ENCODE peak calls at places on chromosomes 3 and 15, in four cellular contexts. C is psoas muscle, F is cardiac fibroblast, V is pancreas. J is an unnamed sample.

GRCh38 chr3:119170821-119171220 is 2.6 kb upstream of the UPK1B start:
- DNase-seq in C (no peak), F (no peak), V (no peak), J (no peak)

GRCh38 chr3:37466660-37467359 is 292.4 kb upstream of the LRRFIP2 start:
- DNase-seq in F (no peak), V (no peak), C (no peak), J (no peak)

GRCh38 chr3:50572801-50573371 is 3.6 kb downstream of the HEMK1 start:
- DNase-seq in C (no peak), V (no peak), F (no peak), J (no peak)

GRCh38 chr3:163914567-163914966 is 1163.7 kb downstream of the SI start:
- DNase-seq in C (no peak), F (no peak), V (no peak), J (no peak)

GRCh38 chr3:145145461-145145860 is 1015.5 kb downstream of the PLOD2 start:
- DNase-seq in V (no peak), F (no peak), C (no peak), J (no peak)

GRCh38 chr15:35090104-35090807 is 5.2 kb upstream of the NANOGP8 start:
- DNase-seq in C (no peak), F (no peak), V (no peak), J (no peak)

GRCh38 chr3:155869664-155870063 is 786 bp upstream of the GMPS start:
- DNase-seq in F (no peak), V (no peak), C (no peak), J (no peak)

GRCh38 chr3:81444817-81445460 is 316.5 kb downstream of the GBE1 start:
- DNase-seq in C (no peak), F (no peak), V (no peak), J (no peak)

GRCh38 chr15:70469651-70470555 is 293.5 kb downstream of the UACA start:
- DNase-seq in C (no peak), F (no peak), V (no peak), J (no peak)

GRCh38 chr3:118986734-118987133 is 47.9 kb downstream of the IGSF11 start:
- DNase-seq in C (no peak), V (no peak), F (no peak), J (no peak)

GRCh38 chr3:193149998-193150397 is 91.0 kb upstream of the PLAAT1 start:
- DNase-seq in C (no peak), F (no peak), V (no peak), J (no peak)

GRCh38 chr3:193498195-193498594 is 56.5 kb downstream of the ATP13A4 start:
- DNase-seq in C (no peak), F (no peak), V (no peak), J (no peak)

GRCh38 chr15:74835312-74835823 is 7.6 kb downstream of the ULK3 start:
- DNase-seq in F (peak; percentile 57), V (no peak), C (peak; percentile 59), J (peak; percentile 17)

GRCh38 chr3:133593243-133593642 is 19.8 kb downstream of the CDV3 start:
- DNase-seq in V (no peak), F (no peak), C (no peak), J (no peak)

GRCh38 chr3:41690766-41691563 is 270.9 kb downstream of the ULK4 start:
- DNase-seq in V (no peak), F (peak; percentile 61), C (no peak), J (no peak)

GRCh38 chr15:47812436-47813109 is 95.3 kb downstream of the SEMA6D start:
- DNase-seq in V (no peak), C (no peak), F (peak; percentile 41), J (no peak)

GRCh38 chr15:73631915-73632669 is 1.1 kb downstream of the NPTN start:
- DNase-seq in V (no peak), F (peak; percentile 78), C (no peak), J (no peak)

GRCh38 chr3:3447671-3448070 is 268.2 kb upstream of the CRBN start:
- DNase-seq in C (no peak), V (no peak), F (no peak), J (no peak)

GRCh38 chr3:16182183-16182582 is 7.7 kb downstream of the GALNT15 start:
- DNase-seq in V (no peak), C (no peak), F (no peak), J (no peak)

GRCh38 chr15:48306639-48307038 is 24.6 kb upstream of the DUT start:
- DNase-seq in V (no peak), F (no peak), C (no peak), J (no peak)

GRCh38 chr3:43288366-43288765 is 2.0 kb downstream of the SNRK start:
- DNase-seq in V (no peak), F (peak; percentile 50), C (no peak), J (no peak)

GRCh38 chr3:122322095-122323075 is 2.7 kb upstream of the CSTA start:
- DNase-seq in V (no peak), C (no peak), F (no peak), J (no peak)

GRCh38 chr3:122325769-122326168 is 721 bp downstream of the CSTA start:
- DNase-seq in C (no peak), V (no peak), F (no peak), J (no peak)

GRCh38 chr3:122324871-122325323 is at the start of gene CSTA:
- DNase-seq in C (no peak), F (peak; percentile 11), V (no peak), J (no peak)
- H3K4me3 ChIP-seq in C (no peak within 1 kb of the TSS), F (no peak within 1 kb of the TSS), V (no peak within 1 kb of the TSS), J (no peak within 1 kb of the TSS)

DNA sequence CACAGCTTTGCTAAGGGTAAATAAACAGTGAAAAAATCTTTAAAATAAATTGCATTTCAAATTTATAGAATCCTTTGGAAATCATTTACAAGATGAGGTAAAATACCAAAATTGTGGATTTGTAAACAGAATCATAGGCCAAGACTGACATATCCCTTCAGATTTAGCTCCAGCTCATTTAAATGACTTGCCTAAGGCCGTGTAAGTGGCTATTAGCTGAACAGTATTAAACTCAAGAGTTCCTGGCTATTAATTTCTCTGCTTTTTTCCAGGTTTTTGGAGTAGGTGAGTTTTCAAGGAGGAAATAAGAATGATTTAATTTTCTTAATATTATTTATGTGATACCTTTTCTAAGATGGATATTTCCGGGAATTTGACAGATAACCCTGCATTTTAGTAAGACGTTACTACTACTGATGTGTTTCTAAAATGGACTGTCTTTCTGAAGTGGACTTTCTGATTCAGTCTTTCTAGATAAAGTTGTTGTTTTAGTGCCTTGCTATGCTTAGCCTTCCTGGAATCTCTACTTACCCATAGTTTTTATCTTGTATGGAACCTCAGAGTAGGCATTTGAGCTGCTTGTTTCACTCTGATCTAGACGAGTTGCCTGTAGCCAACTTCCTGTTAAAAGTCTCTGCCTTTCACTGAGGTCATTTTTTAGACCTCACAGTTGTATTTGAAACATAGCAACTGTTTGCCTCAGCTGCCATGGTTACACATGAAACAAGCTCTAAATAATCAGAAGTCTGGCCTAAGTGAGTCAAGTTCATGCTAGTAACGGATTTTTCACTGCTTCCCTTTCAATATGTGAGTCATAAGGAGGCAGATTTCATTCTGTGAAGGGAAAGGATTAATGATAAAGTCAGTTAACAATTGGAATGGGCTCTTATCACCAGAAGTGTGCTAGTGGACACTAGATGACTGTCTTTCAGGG is 127.0 kb downstream of the KLHL25 start:
- DNase-seq in C (no peak), F (peak; percentile 99), V (no peak), J (peak; percentile 54)
- H3K4me3 ChIP-seq in C (no peak overlapping the region), F (no peak overlapping the region), V (no peak overlapping the region), J (no peak overlapping the region)

GRCh38 chr3:179069762-179070390 is 1.7 kb downstream of the ZMAT3 start:
- DNase-seq in F (peak; percentile 45), V (no peak), C (no peak), J (no peak)
- H3K4me3 ChIP-seq in F (peak overlapping the region; percentile 77), V (peak overlapping the region; percentile 98), C (peak overlapping the region; percentile 90), J (no peak overlapping the region)

GRCh38 chr15:40549894-40550293 is 14.9 kb downstream of the CCDC32 start:
- DNase-seq in V (peak; percentile 65), C (peak; percentile 78), F (peak; percentile 10), J (no peak)
- H3K4me3 ChIP-seq in V (no peak overlapping the region), C (no peak overlapping the region), F (no peak overlapping the region), J (no peak overlapping the region)

GRCh38 chr3:170421147-170421641 is 2.5 kb downstream of the CLDN11 start:
- DNase-seq in V (no peak), C (peak; percentile 21), F (peak; percentile 34), J (no peak)

GRCh38 chr3:170421758-170422157 is 3.1 kb downstream of the CLDN11 start:
- DNase-seq in V (no peak), F (no peak), C (no peak), J (no peak)

GRCh38 chr3:170420307-170420821 is 1.7 kb downstream of the CLDN11 start:
- DNase-seq in V (no peak), F (peak; percentile 70), C (no peak), J (no peak)

GRCh38 chr3:170418422-170419300 is at the start of gene CLDN11:
- DNase-seq in V (peak; percentile 65), F (peak; percentile 68), C (peak; percentile 53), J (no peak)

DNA sequence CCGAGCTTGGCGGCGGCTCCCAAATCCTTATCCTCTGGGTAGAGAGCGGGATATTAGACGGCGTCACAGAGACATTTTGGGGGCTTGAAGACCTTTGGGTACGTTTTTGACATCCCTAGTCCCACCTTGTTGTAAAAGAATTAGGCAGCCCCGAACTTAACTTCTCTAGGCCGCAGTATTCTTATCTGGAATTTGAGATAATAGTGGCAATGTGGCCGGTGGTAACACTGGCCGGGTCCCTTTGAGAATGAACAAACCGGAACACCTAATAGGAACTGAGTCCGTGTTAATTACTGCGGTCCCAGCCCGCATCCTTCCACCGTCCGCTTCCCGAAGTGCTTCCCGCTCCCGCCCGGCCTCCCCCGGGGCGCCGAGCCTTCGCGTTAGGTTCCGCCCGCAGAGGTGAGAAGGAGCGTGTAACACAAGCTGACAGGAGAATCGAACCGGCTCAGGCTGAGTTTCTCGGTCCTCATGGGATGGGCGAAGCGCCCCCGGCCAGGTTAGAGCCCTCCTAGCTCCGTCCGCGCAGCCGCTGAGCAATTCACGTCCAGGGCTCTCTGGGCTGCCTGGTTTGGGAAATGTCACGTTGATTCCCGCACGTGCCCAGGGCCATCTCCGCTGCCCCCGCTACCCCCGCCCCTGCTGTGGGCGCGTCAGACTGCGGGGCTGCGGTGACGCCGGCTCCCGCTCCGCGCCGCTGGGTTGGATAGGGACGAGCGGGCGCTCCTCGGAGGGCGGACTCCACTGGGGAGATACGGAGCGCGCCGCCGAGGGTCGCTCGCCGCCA is 826 bp downstream of the CLDN11 start:
- DNase-seq in F (peak; percentile 48), V (peak; percentile 59), C (peak; percentile 23), J (no peak)
- H3K4me3 ChIP-seq in F (peak overlapping the region; percentile 58), V (peak overlapping the region; percentile 58), C (peak overlapping the region; percentile 67), J (peak overlapping the region; percentile 28)

GRCh38 chr3:185582871-185583270 is 3.2 kb upstream of the SENP2 start:
- DNase-seq in V (no peak), F (no peak), C (no peak), J (no peak)

GRCh38 chr3:185583925-185584324 is 2.2 kb upstream of the SENP2 start:
- DNase-seq in F (no peak), C (no peak), V (no peak), J (no peak)

GRCh38 chr3:185585862-185586643 is at the start of gene SENP2:
- DNase-seq in F (peak; percentile 99), V (peak; percentile 100), C (peak; percentile 99), J (peak; percentile 99)

GRCh38 chr3:185585523-185585861 is 603 bp upstream of the SENP2 start:
- DNase-seq in V (no peak), F (no peak), C (no peak), J (no peak)

GRCh38 chr3:185584681-185585080 is 1.4 kb upstream of the SENP2 start:
- DNase-seq in C (no peak), V (no peak), F (no peak), J (no peak)
- H3K4me3 ChIP-seq in C (no peak overlapping the region), V (no peak overlapping the region), F (no peak overlapping the region), J (no peak overlapping the region)